ENCODE peak calls at places on chromosomes 16 and 17, in nine cellular contexts. V is activated CD8-positive, alpha-beta T cell treated with anti-CD3 and anti-CD28 coated beads for 36 hours; H is AG10803; A is neural crest cell; Q is OCI-LY7; M is progenitor cell of endocrine pancreas; U is mammary epithelial cell; G is hepatocyte; W is choroid plexus epithelial cell. P is an unnamed sample.

GRCh38 chr16:77963185-77964044 is 58.9 kb upstream of the CLEC3A start:
- DNase-seq in W (peak), V (no peak), G (peak), U (no peak), M (no peak), H (no peak), Q (no peak), A (no peak), P (peak)

GRCh38 chr16:66103245-66103644 is 263.2 kb upstream of the CDH5 start:
- DNase-seq in H (peak), M (no peak), U (no peak), V (no peak), W (peak), G (no peak), Q (no peak), A (no peak), P (no peak)

GRCh38 chr17:43341705-43342600 is 56.8 kb upstream of the ARL4D start:
- DNase-seq in M (no peak), G (no peak), W (peak), V (peak), U (peak), H (peak), A (no peak), Q (no peak), P (peak)

GRCh38 chr17:78993981-78994671 is 14.4 kb upstream of the LGALS3BP start:
- DNase-seq in H (no peak), M (no peak), Q (no peak), G (no peak), A (no peak), U (no peak), W (no peak), V (no peak), P (peak)

GRCh38 chr16:49463529-49463928 is 89.9 kb downstream of the C16orf78 start:
- DNase-seq in M (no peak), V (peak), Q (peak), U (no peak), G (no peak), A (no peak), W (no peak), H (no peak), P (peak)

GRCh38 chr16:29806641-29807425 is 504 bp downstream of the MAZ start:
- DNase-seq in G (peak), U (peak), A (peak), H (no peak), W (peak), V (peak), Q (peak), M (no peak), P (peak)

GRCh38 chr17:50279181-50279526 is 4.9 kb downstream of the TMEM92 start:
- DNase-seq in V (no peak), H (peak), W (no peak), A (no peak), M (no peak), G (no peak), Q (no peak), U (peak), P (no peak)

GRCh38 chr16:4830408-4830807 is 16.7 kb downstream of the GLYR1 start:
- DNase-seq in V (no peak), Q (no peak), U (no peak), M (no peak), H (no peak), A (no peak), W (no peak), G (no peak), P (no peak)

GRCh38 chr16:79317521-79317920 is 283.0 kb downstream of the MAF start:
- DNase-seq in M (no peak), H (no peak), W (no peak), G (no peak), A (no peak), V (no peak), Q (no peak), U (no peak), P (no peak)

GRCh38 chr17:67441052-67441738 is 64.1 kb downstream of the PITPNC1 start:
- DNase-seq in W (peak), G (peak), M (no peak), V (peak), H (peak), U (no peak), Q (peak), A (no peak), P (no peak)

GRCh38 chr17:79658811-79659207 is 48.0 kb upstream of the RBFOX3 start:
- DNase-seq in U (no peak), M (peak), V (peak), W (peak), G (peak), Q (peak), H (peak), A (peak), P (no peak)

GRCh38 chr17:58591455-58591854 is 77.0 kb upstream of the MTMR4 start:
- DNase-seq in V (no peak), A (no peak), W (peak), G (no peak), M (no peak), Q (no peak), H (no peak), U (no peak), P (no peak)
- TF ChIP-seq CTCF in V (peak), A (peak), W (no peak), G (no peak), M (peak), Q (peak), H (peak), U (peak), P (no peak)

GRCh38 chr16:67444259-67445125 is 13.6 kb downstream of the HSD11B2 start:
- DNase-seq in W (no peak), M (no peak), G (no peak), H (no peak), U (no peak), A (no peak), V (no peak), Q (no peak), P (no peak)
- TF ChIP-seq CTCF in W (peak), M (no peak), G (no peak), H (no peak), U (no peak), A (no peak), V (no peak), Q (no peak), P (no peak)

DNA sequence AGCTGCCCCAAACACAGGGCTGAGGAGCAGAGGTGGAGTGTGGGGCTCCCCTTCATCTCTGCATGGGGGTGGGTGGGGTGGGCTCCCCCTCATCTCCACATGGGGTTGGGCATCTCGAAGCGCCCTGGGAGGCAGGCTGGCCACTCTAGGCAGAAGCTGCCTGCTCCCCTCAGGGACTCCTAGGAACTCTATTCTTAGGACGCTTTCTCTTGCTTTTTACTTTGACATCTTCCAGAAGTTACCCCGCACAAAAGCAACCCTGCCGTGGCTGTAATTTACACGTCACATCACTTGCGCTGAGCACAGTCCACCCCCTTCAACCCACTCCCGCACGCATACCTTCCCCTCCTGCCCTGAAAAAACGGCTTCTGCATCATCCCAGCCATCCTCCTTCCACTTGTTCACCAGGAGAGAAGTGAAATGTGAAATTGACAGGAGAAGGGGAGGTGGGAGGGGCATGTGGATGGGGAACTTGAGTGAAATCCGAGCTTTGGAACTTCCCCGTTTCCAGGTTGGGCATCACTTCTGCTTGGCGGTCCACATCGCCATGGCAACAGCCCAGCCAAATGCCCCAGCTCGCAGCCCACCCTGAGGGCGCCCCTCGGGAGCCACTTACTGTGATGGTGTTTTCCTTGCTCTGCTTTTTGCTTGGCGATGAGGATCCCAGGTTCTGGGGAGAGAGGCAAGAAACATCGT is 53.7 kb upstream of the RCVRN start:
- DNase-seq in W (no peak), U (no peak), M (no peak), Q (no peak), G (no peak), A (no peak), V (no peak), H (no peak), P (no peak)
- TF ChIP-seq CTCF in W (no peak), U (no peak), M (no peak), Q (no peak), G (no peak), A (no peak), V (no peak), H (no peak), P (no peak)

DNA sequence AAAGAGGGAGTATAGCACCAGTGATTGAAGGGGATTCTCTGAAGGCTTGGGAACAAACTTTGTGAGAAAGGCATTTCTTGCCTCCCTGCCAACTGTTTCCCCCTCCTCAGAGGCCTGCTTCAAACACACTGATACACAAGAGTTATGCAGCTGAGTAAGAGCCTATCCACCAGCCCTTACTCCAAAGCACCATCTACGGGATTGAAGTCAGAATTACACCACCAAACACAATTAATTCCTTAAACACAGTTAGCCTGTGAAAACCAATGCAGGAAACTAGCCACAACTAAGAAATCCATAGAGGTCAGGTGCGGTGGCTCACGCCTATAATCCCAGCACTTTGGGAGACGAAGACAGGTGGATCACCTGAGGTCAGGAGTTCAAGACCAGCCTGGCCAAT is 138.3 kb downstream of the SHCBP1 start:
- DNase-seq in Q (no peak), U (no peak), V (no peak), A (no peak), W (no peak), M (no peak), H (no peak), G (no peak), P (no peak)
- TF ChIP-seq CTCF in Q (peak), U (no peak), V (no peak), A (no peak), W (no peak), M (no peak), H (no peak), G (no peak), P (no peak)

GRCh38 chr17:35063514-35064223 is at the start of gene RFFL:
- DNase-seq in G (peak), M (peak), U (peak), A (peak), H (peak), V (peak), Q (peak), W (peak), P (peak)
- TF ChIP-seq CTCF in G (peak), M (no peak), U (peak), A (no peak), H (peak), V (no peak), Q (peak), W (peak), P (peak)

DNA sequence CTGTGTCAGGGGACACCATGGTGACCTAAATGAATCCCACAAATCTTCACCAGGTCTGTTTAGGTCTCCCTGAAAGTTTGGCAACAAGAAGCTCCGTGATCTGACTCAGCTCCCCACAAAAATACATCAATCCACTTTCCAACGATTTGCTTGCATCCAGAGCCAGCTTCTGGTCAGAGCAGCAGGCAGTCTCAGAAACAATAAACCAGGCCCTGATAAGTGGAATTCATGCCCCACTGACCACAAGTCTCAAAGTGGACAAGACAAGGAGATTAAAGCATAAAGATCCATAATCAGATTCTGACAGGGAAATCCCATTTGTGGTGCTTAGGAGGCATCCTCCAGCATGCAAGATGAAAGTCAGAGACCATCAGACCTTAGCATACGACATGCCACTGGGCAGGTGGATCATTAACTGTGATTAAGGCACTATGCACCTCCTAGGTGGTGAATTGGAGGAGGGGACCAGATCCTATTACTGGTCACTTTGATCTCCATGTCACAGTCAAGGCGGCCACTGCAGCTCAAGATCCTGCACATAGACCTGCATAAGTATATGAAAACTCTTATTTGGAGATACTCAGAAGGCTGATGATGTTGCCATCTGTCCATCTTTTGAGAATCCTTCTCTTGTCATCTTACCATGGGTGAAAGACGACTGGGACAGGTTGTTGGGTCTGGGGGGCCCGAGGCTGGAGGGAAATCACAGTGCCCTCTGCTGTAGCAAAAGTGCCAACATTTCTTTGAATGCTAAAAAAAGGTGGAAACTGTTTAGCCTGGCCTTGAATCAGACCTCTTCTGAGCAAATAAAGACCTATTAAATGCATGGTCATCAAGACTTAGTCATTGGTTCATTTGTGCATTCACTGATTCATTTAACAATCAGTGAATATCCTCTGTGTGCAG is 309.2 kb upstream of the CCL2 start:
- DNase-seq in V (no peak), M (no peak), U (no peak), W (no peak), Q (no peak), G (no peak), H (no peak), A (no peak), P (no peak)
- TF ChIP-seq CTCF in V (no peak), M (no peak), U (no peak), W (no peak), Q (no peak), G (no peak), H (no peak), A (no peak), P (no peak)